ENCODE peak calls at places on chromosomes 3 and 15, in nine cellular contexts. One of them, this sample, is unnamed.

GRCh38 chr3:73350988-73351387 is 273.8 kb downstream of the PDZRN3 start:
- DNase-seq in stimulated activated CD8-positive, alpha-beta memory T cell treated with anti-CD3 and anti-CD28 coated beads, Interleukin-4, amount 100 ng/mL, for 24 hours: no peak
- DNase-seq in AG20443: no peak
- DNase-seq in A172: no peak
- DNase-seq in pons: no peak
- DNase-seq in MM.1S: no peak
- DNase-seq in activated T-helper 2 cell treated with anti-CD3 and anti-CD28 coated beads, Interferon-gamma antibody, Interleukin-2, Interleukin-4, amounts not matched to agents 10 μg/mL and 5 μg/mL and 100 μg/mL, durations not matched to agents 14 hours and 24 hours and 36 hours: no peak
- DNase-seq in HuH-7: no peak
- DNase-seq in KG1: no peak
- DNase-seq in this sample: no peak

GRCh38 chr15:98803228-98804056 is 155.1 kb downstream of the IGF1R start:
- DNase-seq in stimulated activated CD8-positive, alpha-beta memory T cell treated with anti-CD3 and anti-CD28 coated beads, Interleukin-4, amount 100 ng/mL, for 24 hours: no peak
- DNase-seq in AG20443: no peak
- DNase-seq in A172: peak; percentile 58
- DNase-seq in pons: no peak
- DNase-seq in MM.1S: no peak
- DNase-seq in activated T-helper 2 cell treated with anti-CD3 and anti-CD28 coated beads, Interferon-gamma antibody, Interleukin-2, Interleukin-4, amounts not matched to agents 10 μg/mL and 5 μg/mL and 100 μg/mL, durations not matched to agents 14 hours and 24 hours and 36 hours: no peak
- DNase-seq in HuH-7: no peak
- DNase-seq in KG1: no peak
- DNase-seq in this sample: no peak

GRCh38 chr3:2274531-2274930 is 175.9 kb downstream of the CNTN4 start:
- DNase-seq in stimulated activated CD8-positive, alpha-beta memory T cell treated with anti-CD3 and anti-CD28 coated beads, Interleukin-4, amount 100 ng/mL, for 24 hours: no peak
- DNase-seq in AG20443: no peak
- DNase-seq in A172: no peak
- DNase-seq in pons: no peak
- DNase-seq in MM.1S: no peak
- DNase-seq in activated T-helper 2 cell treated with anti-CD3 and anti-CD28 coated beads, Interferon-gamma antibody, Interleukin-2, Interleukin-4, amounts not matched to agents 10 μg/mL and 5 μg/mL and 100 μg/mL, durations not matched to agents 14 hours and 24 hours and 36 hours: no peak
- DNase-seq in HuH-7: no peak
- DNase-seq in KG1: no peak
- DNase-seq in this sample: no peak

GRCh38 chr3:141441381-141442365 is 45.2 kb upstream of the RASA2 start:
- DNase-seq in stimulated activated CD8-positive, alpha-beta memory T cell treated with anti-CD3 and anti-CD28 coated beads, Interleukin-4, amount 100 ng/mL, for 24 hours: peak; percentile 69
- DNase-seq in AG20443: peak; percentile 78
- DNase-seq in A172: peak; percentile 72
- DNase-seq in pons: peak; percentile 60
- DNase-seq in MM.1S: peak; percentile 64
- DNase-seq in activated T-helper 2 cell treated with anti-CD3 and anti-CD28 coated beads, Interferon-gamma antibody, Interleukin-2, Interleukin-4, amounts not matched to agents 10 μg/mL and 5 μg/mL and 100 μg/mL, durations not matched to agents 14 hours and 24 hours and 36 hours: peak; percentile 50
- DNase-seq in HuH-7: peak; percentile 45
- DNase-seq in KG1: peak; percentile 65
- DNase-seq in this sample: peak; percentile 30

GRCh38 chr3:98199020-98199419 is 32.5 kb downstream of the OR5H15 start:
- DNase-seq in stimulated activated CD8-positive, alpha-beta memory T cell treated with anti-CD3 and anti-CD28 coated beads, Interleukin-4, amount 100 ng/mL, for 24 hours: no peak
- DNase-seq in AG20443: no peak
- DNase-seq in A172: no peak
- DNase-seq in pons: no peak
- DNase-seq in MM.1S: no peak
- DNase-seq in activated T-helper 2 cell treated with anti-CD3 and anti-CD28 coated beads, Interferon-gamma antibody, Interleukin-2, Interleukin-4, amounts not matched to agents 10 μg/mL and 5 μg/mL and 100 μg/mL, durations not matched to agents 14 hours and 24 hours and 36 hours: no peak
- DNase-seq in HuH-7: no peak
- DNase-seq in KG1: no peak
- DNase-seq in this sample: no peak

GRCh38 chr3:184368804-184369183 is 7.3 kb downstream of the POLR2H start:
- DNase-seq in stimulated activated CD8-positive, alpha-beta memory T cell treated with anti-CD3 and anti-CD28 coated beads, Interleukin-4, amount 100 ng/mL, for 24 hours: no peak
- DNase-seq in AG20443: peak; percentile 71
- DNase-seq in A172: peak; percentile 41
- DNase-seq in pons: peak; percentile 51
- DNase-seq in MM.1S: no peak
- DNase-seq in activated T-helper 2 cell treated with anti-CD3 and anti-CD28 coated beads, Interferon-gamma antibody, Interleukin-2, Interleukin-4, amounts not matched to agents 10 μg/mL and 5 μg/mL and 100 μg/mL, durations not matched to agents 14 hours and 24 hours and 36 hours: no peak
- DNase-seq in HuH-7: no peak
- DNase-seq in KG1: no peak
- DNase-seq in this sample: peak; percentile 63

GRCh38 chr3:12706504-12707253 is 42.8 kb upstream of the RAF1 start:
- DNase-seq in stimulated activated CD8-positive, alpha-beta memory T cell treated with anti-CD3 and anti-CD28 coated beads, Interleukin-4, amount 100 ng/mL, for 24 hours: peak; percentile 28
- DNase-seq in AG20443: peak; percentile 63
- DNase-seq in A172: peak; percentile 83
- DNase-seq in pons: peak; percentile 41
- DNase-seq in MM.1S: peak; percentile 84
- DNase-seq in activated T-helper 2 cell treated with anti-CD3 and anti-CD28 coated beads, Interferon-gamma antibody, Interleukin-2, Interleukin-4, amounts not matched to agents 10 μg/mL and 5 μg/mL and 100 μg/mL, durations not matched to agents 14 hours and 24 hours and 36 hours: peak; percentile 57
- DNase-seq in HuH-7: peak; percentile 90
- DNase-seq in KG1: peak; percentile 6
- DNase-seq in this sample: no peak

GRCh38 chr15:42146551-42147430 is 9.6 kb downstream of the PLA2G4F start:
- DNase-seq in stimulated activated CD8-positive, alpha-beta memory T cell treated with anti-CD3 and anti-CD28 coated beads, Interleukin-4, amount 100 ng/mL, for 24 hours: no peak
- DNase-seq in AG20443: no peak
- DNase-seq in A172: no peak
- DNase-seq in pons: no peak
- DNase-seq in MM.1S: no peak
- DNase-seq in activated T-helper 2 cell treated with anti-CD3 and anti-CD28 coated beads, Interferon-gamma antibody, Interleukin-2, Interleukin-4, amounts not matched to agents 10 μg/mL and 5 μg/mL and 100 μg/mL, durations not matched to agents 14 hours and 24 hours and 36 hours: no peak
- DNase-seq in HuH-7: no peak
- DNase-seq in KG1: no peak
- DNase-seq in this sample: no peak

GRCh38 chr3:126745760-126746394 is 41.8 kb downstream of the CHCHD6 start:
- DNase-seq in stimulated activated CD8-positive, alpha-beta memory T cell treated with anti-CD3 and anti-CD28 coated beads, Interleukin-4, amount 100 ng/mL, for 24 hours: no peak
- DNase-seq in AG20443: no peak
- DNase-seq in A172: peak; percentile 32
- DNase-seq in pons: no peak
- DNase-seq in MM.1S: no peak
- DNase-seq in activated T-helper 2 cell treated with anti-CD3 and anti-CD28 coated beads, Interferon-gamma antibody, Interleukin-2, Interleukin-4, amounts not matched to agents 10 μg/mL and 5 μg/mL and 100 μg/mL, durations not matched to agents 14 hours and 24 hours and 36 hours: no peak
- DNase-seq in HuH-7: no peak
- DNase-seq in KG1: no peak
- DNase-seq in this sample: no peak

GRCh38 chr3:149559525-149559924 is 85.0 kb downstream of the TM4SF4 start:
- DNase-seq in stimulated activated CD8-positive, alpha-beta memory T cell treated with anti-CD3 and anti-CD28 coated beads, Interleukin-4, amount 100 ng/mL, for 24 hours: no peak
- DNase-seq in AG20443: no peak
- DNase-seq in A172: no peak
- DNase-seq in pons: no peak
- DNase-seq in MM.1S: no peak
- DNase-seq in activated T-helper 2 cell treated with anti-CD3 and anti-CD28 coated beads, Interferon-gamma antibody, Interleukin-2, Interleukin-4, amounts not matched to agents 10 μg/mL and 5 μg/mL and 100 μg/mL, durations not matched to agents 14 hours and 24 hours and 36 hours: no peak
- DNase-seq in HuH-7: no peak
- DNase-seq in KG1: no peak
- DNase-seq in this sample: no peak

GRCh38 chr3:99910752-99911151 is 93.1 kb downstream of the CMSS1 start:
- DNase-seq in stimulated activated CD8-positive, alpha-beta memory T cell treated with anti-CD3 and anti-CD28 coated beads, Interleukin-4, amount 100 ng/mL, for 24 hours: no peak
- DNase-seq in AG20443: no peak
- DNase-seq in A172: no peak
- DNase-seq in pons: no peak
- DNase-seq in MM.1S: no peak
- DNase-seq in activated T-helper 2 cell treated with anti-CD3 and anti-CD28 coated beads, Interferon-gamma antibody, Interleukin-2, Interleukin-4, amounts not matched to agents 10 μg/mL and 5 μg/mL and 100 μg/mL, durations not matched to agents 14 hours and 24 hours and 36 hours: no peak
- DNase-seq in HuH-7: no peak
- DNase-seq in KG1: no peak
- DNase-seq in this sample: no peak

GRCh38 chr15:33454996-33455395 is 144.2 kb downstream of the RYR3 start:
- DNase-seq in stimulated activated CD8-positive, alpha-beta memory T cell treated with anti-CD3 and anti-CD28 coated beads, Interleukin-4, amount 100 ng/mL, for 24 hours: no peak
- DNase-seq in AG20443: no peak
- DNase-seq in A172: no peak
- DNase-seq in pons: no peak
- DNase-seq in MM.1S: no peak
- DNase-seq in activated T-helper 2 cell treated with anti-CD3 and anti-CD28 coated beads, Interferon-gamma antibody, Interleukin-2, Interleukin-4, amounts not matched to agents 10 μg/mL and 5 μg/mL and 100 μg/mL, durations not matched to agents 14 hours and 24 hours and 36 hours: no peak
- DNase-seq in HuH-7: no peak
- DNase-seq in KG1: no peak
- DNase-seq in this sample: no peak

GRCh38 chr3:127394984-127395662 is 107.3 kb upstream of the PRR20G start:
- DNase-seq in stimulated activated CD8-positive, alpha-beta memory T cell treated with anti-CD3 and anti-CD28 coated beads, Interleukin-4, amount 100 ng/mL, for 24 hours: no peak
- DNase-seq in AG20443: no peak
- DNase-seq in A172: no peak
- DNase-seq in pons: no peak
- DNase-seq in MM.1S: no peak
- DNase-seq in activated T-helper 2 cell treated with anti-CD3 and anti-CD28 coated beads, Interferon-gamma antibody, Interleukin-2, Interleukin-4, amounts not matched to agents 10 μg/mL and 5 μg/mL and 100 μg/mL, durations not matched to agents 14 hours and 24 hours and 36 hours: no peak
- DNase-seq in HuH-7: no peak
- DNase-seq in KG1: no peak
- DNase-seq in this sample: no peak

GRCh38 chr15:85764649-85765277 is 30.0 kb downstream of the KLHL25 start:
- DNase-seq in stimulated activated CD8-positive, alpha-beta memory T cell treated with anti-CD3 and anti-CD28 coated beads, Interleukin-4, amount 100 ng/mL, for 24 hours: no peak
- DNase-seq in AG20443: peak; percentile 65
- DNase-seq in A172: no peak
- DNase-seq in pons: no peak
- DNase-seq in MM.1S: no peak
- DNase-seq in activated T-helper 2 cell treated with anti-CD3 and anti-CD28 coated beads, Interferon-gamma antibody, Interleukin-2, Interleukin-4, amounts not matched to agents 10 μg/mL and 5 μg/mL and 100 μg/mL, durations not matched to agents 14 hours and 24 hours and 36 hours: no peak
- DNase-seq in HuH-7: no peak
- DNase-seq in KG1: no peak
- DNase-seq in this sample: no peak

This sample was measured in midbrain.